ENCODE peak calls at places on chromosomes 2 and 18, in four cellular contexts. K is K562, I is HepG2, U is H1. T is an unnamed sample.

GRCh38 chr18:47618758-47619157 is 311.7 kb downstream of the SMAD2 start:
- DNase-seq in U (no peak), K (no peak), I (no peak), T (no peak)

GRCh38 chr2:159605441-159606178 is 10.7 kb downstream of the BAZ2B start:
- DNase-seq in U (no peak), I (no peak), K (no peak), T (no peak)

GRCh38 chr2:203450571-203450970 is 84.5 kb downstream of the RAPH1 start:
- DNase-seq in U (no peak), I (no peak), K (no peak), T (no peak)

GRCh38 chr2:158923641-158924040 is 44.8 kb upstream of the TANC1 start:
- DNase-seq in U (no peak), K (no peak), I (no peak), T (no peak)

GRCh38 chr2:230964136-230964730 is 31.7 kb upstream of the SPATA3 start:
- DNase-seq in K (no peak), I (no peak), U (no peak), T (no peak)

GRCh38 chr2:181810823-181811695 is 80.5 kb upstream of the ITPRID2 start:
- DNase-seq in U (no peak), I (peak), K (peak), T (peak)

GRCh38 chr2:15760232-15760890 is 168.7 kb downstream of the DDX1 start:
- DNase-seq in U (peak), I (no peak), K (no peak), T (no peak)

GRCh38 chr2:55989405-55989804 is 65.8 kb upstream of the EFEMP1 start:
- DNase-seq in K (no peak), U (no peak), I (no peak), T (no peak)

GRCh38 chr18:9890191-9890590 is 4.4 kb downstream of the TXNDC2 start:
- DNase-seq in K (no peak), U (no peak), I (no peak), T (no peak)

GRCh38 chr2:153476491-153477095 is 2.0 kb downstream of the RPRM start:
- DNase-seq in K (no peak), I (no peak), U (no peak), T (no peak)

GRCh38 chr2:86596118-86596517 is 27.5 kb downstream of the RNF103 start:
- DNase-seq in I (no peak), U (no peak), K (no peak), T (no peak)

GRCh38 chr18:48674758-48675157 is 135.9 kb downstream of the CTIF start:
- DNase-seq in K (no peak), I (no peak), U (no peak), T (no peak)

GRCh38 chr18:80250740-80251364 is 3.5 kb upstream of the PARD6G start:
- DNase-seq in K (no peak), U (no peak), I (no peak), T (no peak)

GRCh38 chr2:75020476-75020875 is 62.0 kb downstream of the POLE4 start:
- DNase-seq in I (no peak), U (no peak), K (no peak), T (no peak)

GRCh38 chr2:61443342-61444041 is 27.4 kb downstream of the USP34 start:
- DNase-seq in K (no peak), U (no peak), I (peak), T (no peak)

GRCh38 chr2:48169066-48169724 is 262.9 kb upstream of the FBXO11 start:
- DNase-seq in I (no peak), U (no peak), K (no peak), T (no peak)

GRCh38 chr2:30225131-30225762 is 6.1 kb upstream of the LBH start:
- DNase-seq in K (no peak), U (no peak), I (no peak), T (no peak)

DNA sequence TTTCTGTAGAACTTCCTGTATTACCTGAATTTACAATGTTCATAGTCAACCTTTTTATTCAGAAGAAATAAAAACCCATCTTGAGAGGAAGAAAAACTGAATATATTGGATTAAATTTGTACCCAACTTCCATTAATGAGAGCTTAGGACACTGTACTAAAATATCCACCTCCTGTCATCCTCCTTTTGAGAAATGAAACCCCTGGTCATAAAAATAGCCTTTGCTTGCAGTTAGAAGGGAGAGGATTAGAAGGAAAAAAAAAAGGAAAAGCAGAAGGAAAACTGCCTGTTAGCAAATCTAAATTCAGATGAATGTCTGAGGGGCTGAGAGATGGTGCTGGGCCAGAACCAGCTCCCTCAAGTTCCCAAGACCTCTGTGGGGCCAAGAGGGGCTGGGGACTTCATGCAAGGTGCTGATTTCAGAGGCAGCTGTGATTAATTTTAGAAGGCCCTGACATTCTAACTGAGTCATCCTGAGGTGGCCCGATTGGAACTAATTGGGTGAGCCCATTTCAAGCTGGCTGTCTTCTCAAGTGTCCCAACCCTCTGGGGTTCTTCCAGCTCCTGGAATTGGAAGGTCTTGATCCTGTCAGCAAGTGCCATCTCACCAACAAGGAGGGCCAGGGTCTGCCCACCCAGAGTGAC is 38.4 kb upstream of the BIN1 start:
- DNase-seq in I (no peak), K (no peak), U (peak), T (no peak)
- TF ChIP-seq FOSL1 in I (no peak), K (no peak), U (no peak), T (peak)

GRCh38 chr2:24360050-24360962 is at the start of gene ITSN2:
- DNase-seq in I (peak), K (peak), U (peak), T (peak)
- TF ChIP-seq FOSL1 in I (no peak), K (no peak), U (no peak), T (no peak)

GRCh38 chr2:212451786-212452200 is 86.8 kb downstream of the ERBB4 start:
- DNase-seq in I (peak), K (no peak), U (no peak), T (peak)
- TF ChIP-seq FOSL1 in I (no peak), K (no peak), U (no peak), T (no peak)

GRCh38 chr2:241794250-241794823 is 14.7 kb upstream of the NEU4 start:
- DNase-seq in K (no peak), U (no peak), I (no peak), T (no peak)
- TF ChIP-seq FOSL1 in K (no peak), U (no peak), I (no peak), T (no peak)

GRCh38 chr2:54444503-54444902 is 11.6 kb upstream of the SPTBN1 start:
- DNase-seq in I (no peak), U (no peak), K (no peak), T (no peak)
- TF ChIP-seq FOSL1 in I (no peak), U (no peak), K (no peak), T (no peak)

GRCh38 chr2:214103199-214104001 is 307.5 kb upstream of the VWC2L start:
- DNase-seq in U (no peak), K (no peak), I (no peak), T (no peak)
- TF ChIP-seq FOSL1 in U (no peak), K (no peak), I (no peak), T (no peak)

GRCh38 chr2:40282428-40282827 is 169.5 kb downstream of the SLC8A1 start:
- DNase-seq in I (no peak), U (no peak), K (no peak), T (no peak)
- TF ChIP-seq FOSL1 in I (no peak), U (no peak), K (no peak), T (no peak)

DNA sequence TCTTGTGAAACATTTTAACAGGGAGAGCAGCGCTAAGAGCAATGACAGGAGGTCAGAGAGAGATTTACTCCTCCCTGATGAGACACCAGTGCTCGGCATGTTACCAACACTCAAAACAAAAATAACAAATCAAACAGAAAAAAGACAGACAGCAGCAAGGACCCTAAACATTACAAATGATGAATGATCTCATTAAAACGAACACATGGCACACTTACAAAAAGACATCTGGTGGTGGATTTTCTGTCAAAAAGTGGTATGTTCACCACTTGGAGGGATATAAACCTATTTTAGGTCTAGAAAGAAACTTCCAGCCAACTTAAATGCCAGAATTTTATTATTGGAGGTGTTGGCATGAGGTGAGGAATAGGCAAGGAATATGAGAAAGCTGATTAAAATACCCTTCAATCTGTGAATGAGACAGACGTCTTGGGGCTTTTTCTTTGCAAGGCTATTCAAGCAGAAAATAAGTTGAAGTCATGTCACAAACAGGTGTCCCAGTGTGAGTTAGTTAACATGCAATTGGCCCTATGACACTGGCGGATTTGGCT is 112.8 kb downstream of the PRELID3A start:
- DNase-seq in I (no peak), K (no peak), U (no peak), T (no peak)
- TF ChIP-seq FOSL1 in I (no peak), K (no peak), U (no peak), T (no peak)